ENCODE peak calls at places on chromosomes 13 and 19, in ten cellular contexts. O is AG04450; I is activated naive CD8-positive, alpha-beta T cell treated with anti-CD3 and anti-CD28 coated beads, Interleukin-2, amount 10 ng/mL, durations not matched to agents 7 days and 5 days; B is hepatic stellate cell; E is CD4-positive, alpha-beta T cell; F is endothelial cell; H is islet precursor cell; P is RPMI8226; T is fibroblast of villous mesenchyme; G is activated gamma-delta T cell treated with Interleukin-2 at 50 U/mL for 16 hours. C is an unnamed sample.

GRCh38 chr19:46391296-46392251 is 21.8 kb downstream of the CCDC8 start:
- DNase-seq in E (no peak), T (no peak), I (no peak), O (no peak), F (no peak), G (no peak), P (no peak), H (no peak), B (peak; percentile 31), C (peak; percentile 7)

GRCh38 chr13:112686364-112686763 is 3.5 kb upstream of the ATP11A start:
- DNase-seq in E (no peak), P (no peak), B (no peak), G (no peak), F (no peak), T (no peak), O (no peak), I (no peak), H (peak; percentile 22), C (no peak)

GRCh38 chr13:95296326-95296939 is 4.8 kb downstream of the ABCC4 start:
- DNase-seq in O (no peak), B (no peak), E (no peak), T (no peak), P (peak; percentile 44), G (peak; percentile 10), F (peak; percentile 68), H (peak; percentile 75), I (peak; percentile 32), C (peak; percentile 64)

GRCh38 chr13:51632643-51633357 is 48.5 kb downstream of the WDFY2 start:
- DNase-seq in P (no peak), O (no peak), G (no peak), H (peak; percentile 87), I (no peak), B (no peak), T (no peak), F (peak; percentile 16), E (no peak), C (peak; percentile 50)

GRCh38 chr19:15631817-15632216 is 8.9 kb upstream of the CYP4F3 start:
- DNase-seq in B (peak; percentile 20), G (peak; percentile 30), T (no peak), E (peak; percentile 12), P (peak; percentile 59), I (peak; percentile 55), F (no peak), O (no peak), H (peak; percentile 62), C (no peak)

GRCh38 chr13:59326717-59327116 is 837.0 kb downstream of the DIAPH3 start:
- DNase-seq in H (no peak), O (no peak), E (no peak), G (no peak), T (no peak), I (no peak), B (no peak), P (no peak), F (no peak), C (no peak)

GRCh38 chr13:48594080-48594815 is 59.5 kb upstream of the CYSLTR2 start:
- DNase-seq in F (no peak), B (no peak), G (no peak), H (no peak), T (peak; percentile 40), E (no peak), O (no peak), I (no peak), P (no peak), C (no peak)

GRCh38 chr19:8569066-8569761 is 8.0 kb downstream of the MYO1F start:
- DNase-seq in H (peak; percentile 83), P (peak; percentile 85), F (no peak), T (peak; percentile 96), B (peak; percentile 93), E (peak; percentile 60), G (peak; percentile 86), O (peak; percentile 90), I (peak; percentile 72), C (peak; percentile 69)

GRCh38 chr13:63481334-63481733 is 2065.7 kb upstream of the PCDH20 start:
- DNase-seq in P (no peak), T (no peak), I (no peak), F (no peak), G (no peak), E (no peak), O (no peak), B (no peak), H (no peak), C (no peak)

GRCh38 chr13:76414320-76414719 is 471.9 kb downstream of the KCTD12 start:
- DNase-seq in E (no peak), T (no peak), G (no peak), I (no peak), H (peak; percentile 54), O (no peak), B (no peak), P (no peak), F (no peak), C (no peak)

GRCh38 chr19:8387688-8388611 is 2.2 kb upstream of the RAB11B start:
- DNase-seq in P (no peak), I (no peak), T (no peak), E (no peak), F (no peak), G (no peak), B (no peak), H (no peak), O (no peak), C (no peak)

GRCh38 chr13:111852701-111853100 is 214.2 kb upstream of the SOX1 start:
- DNase-seq in I (no peak), O (no peak), E (no peak), B (no peak), G (no peak), F (no peak), T (no peak), P (no peak), H (peak; percentile 39), C (no peak)

GRCh38 chr19:28614634-28615545 is 598.1 kb downstream of the UQCRFS1 start:
- DNase-seq in I (no peak), B (no peak), E (no peak), T (no peak), P (no peak), F (no peak), H (no peak), G (no peak), O (no peak), C (no peak)